ENCODE peak calls at places on chromosomes 4 and X, in eight cellular contexts. U is SK-MEL-5; O is NCI-H2081; M is fibroblast of the aortic adventitia; A is activated naive CD8-positive, alpha-beta T cell treated with anti-CD3 and anti-CD28 coated beads, Interleukin-2, amount 50 U/mL, for 24 hours; Y is astrocyte of the cerebellum; H is SK-N-MC; V is activated naive CD4-positive, alpha-beta T cell treated with Interleukin-2 at 50 U/mL for 16 hours. F is an unnamed sample.

GRCh38 chrX:147917700-147918694 is 6.3 kb downstream of the FMR1 start:
- DNase-seq in U (peak), Y (no peak), M (peak), H (no peak), V (peak), A (no peak), O (no peak), F (peak)

GRCh38 chr4:118968006-118968405 is 79.4 kb downstream of the SYNPO2 start:
- DNase-seq in Y (peak), A (peak), V (no peak), U (peak), H (no peak), M (peak), O (no peak), F (peak)

GRCh38 chrX:129808163-129808828 is 28.5 kb downstream of the SASH3 start:
- DNase-seq in H (no peak), O (no peak), M (peak), A (no peak), U (no peak), Y (no peak), V (no peak), F (no peak)

GRCh38 chr4:2080429-2081300 is 21.5 kb downstream of the NAT8L start:
- DNase-seq in O (no peak), V (peak), Y (no peak), U (no peak), H (no peak), M (no peak), A (no peak), F (no peak)

GRCh38 chrX:9907645-9908387 is 59.3 kb upstream of the CLDN34 start:
- DNase-seq in O (no peak), V (no peak), Y (no peak), U (no peak), M (no peak), H (no peak), A (no peak), F (no peak)

GRCh38 chrX:17635231-17635630 is 102.1 kb upstream of the SCML1 start:
- DNase-seq in V (no peak), U (no peak), M (no peak), Y (no peak), H (peak), A (no peak), O (no peak), F (no peak)

GRCh38 chrX:41922694-41923171 is 621 bp downstream of the CASK start:
- DNase-seq in A (peak), Y (no peak), U (peak), H (no peak), M (peak), V (peak), O (no peak), F (no peak)

GRCh38 chr4:47287735-47288134 is 175.8 kb downstream of the COMMD8 start:
- DNase-seq in U (peak), V (no peak), Y (peak), M (peak), H (no peak), A (no peak), O (no peak), F (peak)

GRCh38 chrX:15292861-15293260 is 22.6 kb downstream of the ASB11 start:
- DNase-seq in M (no peak), V (no peak), U (no peak), Y (no peak), O (no peak), A (no peak), H (no peak), F (no peak)

GRCh38 chr4:43456383-43456782 is 563.9 kb downstream of the GRXCR1 start:
- DNase-seq in O (no peak), U (no peak), A (no peak), V (no peak), M (peak), Y (peak), H (no peak), F (no peak)

GRCh38 chr4:71732706-71733105 is 51.2 kb downstream of the GC start:
- DNase-seq in M (peak), V (no peak), O (no peak), Y (peak), U (peak), A (no peak), H (peak), F (no peak)

GRCh38 chr4:176883108-176883550 is 90.4 kb upstream of the VEGFC start:
- DNase-seq in H (no peak), O (no peak), Y (no peak), U (no peak), M (peak), V (no peak), A (no peak), F (no peak)

GRCh38 chr4:109164011-109164410 is 138.4 kb downstream of the COL25A1 start:
- DNase-seq in Y (no peak), O (no peak), V (no peak), U (no peak), A (no peak), M (peak), H (no peak), F (no peak)

GRCh38 chr4:18025263-18025662 is 3.7 kb upstream of the LCORL start:
- DNase-seq in Y (no peak), M (no peak), H (no peak), U (no peak), O (no peak), A (no peak), V (no peak), F (no peak)

GRCh38 chr4:87529187-87529586 is at the start of gene SPARCL1:
- DNase-seq in V (no peak), M (peak), Y (no peak), U (no peak), H (no peak), O (no peak), A (no peak), F (no peak)

GRCh38 chr4:88792268-88792781 is 94.7 kb upstream of the NAP1L5 start:
- DNase-seq in H (no peak), U (peak), M (peak), O (no peak), A (no peak), V (no peak), Y (no peak), F (peak)

GRCh38 chrX:27307546-27307945 is 155.6 kb downstream of the PPP4R3C start:
- DNase-seq in O (no peak), H (no peak), V (no peak), M (no peak), A (no peak), Y (no peak), U (no peak), F (no peak)

GRCh38 chr4:30350288-30350687 is 369.9 kb upstream of the PCDH7 start:
- DNase-seq in A (no peak), V (no peak), M (no peak), U (no peak), H (no peak), Y (no peak), O (no peak), F (no peak)